ENCODE peak calls at places on chromosomes 5 and 9, in seven cellular contexts. One of them, this sample, is unnamed.

GRCh38 chr9:87336914-87337333 is 160.7 kb upstream of the DAPK1 start:
- DNase-seq in endothelial cell of umbilical vein: peak
- DNase-seq in HepG2: peak
- DNase-seq in transverse colon: no peak
- DNase-seq in upper lobe of left lung: no peak
- DNase-seq in suprapubic skin: no peak
- DNase-seq in SK-N-SH: peak
- DNase-seq in this sample: peak

GRCh38 chr9:37508135-37508833 is 22.5 kb downstream of the POLR1E start:
- DNase-seq in suprapubic skin: no peak
- DNase-seq in transverse colon: no peak
- DNase-seq in endothelial cell of umbilical vein: no peak
- DNase-seq in SK-N-SH: no peak
- DNase-seq in HepG2: peak
- DNase-seq in upper lobe of left lung: no peak
- DNase-seq in this sample: no peak

GRCh38 chr9:4415281-4415680 is 75.0 kb upstream of the SLC1A1 start:
- DNase-seq in upper lobe of left lung: no peak
- DNase-seq in endothelial cell of umbilical vein: no peak
- DNase-seq in suprapubic skin: no peak
- DNase-seq in HepG2: no peak
- DNase-seq in transverse colon: no peak
- DNase-seq in SK-N-SH: no peak
- DNase-seq in this sample: no peak

GRCh38 chr9:121138973-121139372 is 62.7 kb downstream of the RAB14 start:
- DNase-seq in HepG2: no peak
- DNase-seq in suprapubic skin: no peak
- DNase-seq in endothelial cell of umbilical vein: no peak
- DNase-seq in transverse colon: no peak
- DNase-seq in SK-N-SH: no peak
- DNase-seq in upper lobe of left lung: no peak
- DNase-seq in this sample: no peak

GRCh38 chr9:34291019-34291418 is 38.0 kb downstream of the KIF24 start:
- DNase-seq in SK-N-SH: no peak
- DNase-seq in suprapubic skin: no peak
- DNase-seq in HepG2: no peak
- DNase-seq in transverse colon: no peak
- DNase-seq in upper lobe of left lung: no peak
- DNase-seq in endothelial cell of umbilical vein: no peak
- DNase-seq in this sample: no peak

GRCh38 chr5:132385321-132386105 is 16.0 kb downstream of the SLC22A5 start:
- DNase-seq in upper lobe of left lung: peak
- DNase-seq in HepG2: peak
- DNase-seq in SK-N-SH: peak
- DNase-seq in transverse colon: peak
- DNase-seq in endothelial cell of umbilical vein: peak
- DNase-seq in suprapubic skin: no peak
- DNase-seq in this sample: peak

GRCh38 chr9:13860019-13860418 is 453.9 kb downstream of the NFIB start:
- DNase-seq in SK-N-SH: no peak
- DNase-seq in HepG2: no peak
- DNase-seq in endothelial cell of umbilical vein: no peak
- DNase-seq in upper lobe of left lung: no peak
- DNase-seq in suprapubic skin: no peak
- DNase-seq in transverse colon: no peak
- DNase-seq in this sample: no peak

GRCh38 chr5:103561670-103562069 is 919 bp downstream of the NUDT12 start:
- DNase-seq in suprapubic skin: no peak
- DNase-seq in HepG2: no peak
- DNase-seq in endothelial cell of umbilical vein: no peak
- DNase-seq in upper lobe of left lung: no peak
- DNase-seq in SK-N-SH: no peak
- DNase-seq in transverse colon: no peak
- DNase-seq in this sample: no peak

GRCh38 chr9:137460363-137461315 is 1.5 kb upstream of the NSMF start:
- DNase-seq in transverse colon: no peak
- DNase-seq in SK-N-SH: peak
- DNase-seq in suprapubic skin: no peak
- DNase-seq in endothelial cell of umbilical vein: no peak
- DNase-seq in HepG2: no peak
- DNase-seq in upper lobe of left lung: peak
- DNase-seq in this sample: no peak

GRCh38 chr9:125829743-125830142 is 82.6 kb downstream of the PBX3 start:
- DNase-seq in upper lobe of left lung: no peak
- DNase-seq in transverse colon: no peak
- DNase-seq in suprapubic skin: no peak
- DNase-seq in endothelial cell of umbilical vein: peak
- DNase-seq in HepG2: no peak
- DNase-seq in SK-N-SH: peak
- DNase-seq in this sample: no peak

GRCh38 chr9:137589441-137590122 is 730 bp downstream of the ZMYND19 start:
- DNase-seq in transverse colon: no peak
- DNase-seq in upper lobe of left lung: peak
- DNase-seq in HepG2: no peak
- DNase-seq in suprapubic skin: no peak
- DNase-seq in SK-N-SH: peak
- DNase-seq in endothelial cell of umbilical vein: peak
- DNase-seq in this sample: no peak

GRCh38 chr5:9239071-9239470 is 306.8 kb downstream of the SEMA5A start:
- DNase-seq in transverse colon: no peak
- DNase-seq in upper lobe of left lung: no peak
- DNase-seq in suprapubic skin: no peak
- DNase-seq in endothelial cell of umbilical vein: no peak
- DNase-seq in SK-N-SH: no peak
- DNase-seq in HepG2: no peak
- DNase-seq in this sample: no peak

GRCh38 chr5:123811771-123812170 is 299.8 kb downstream of the CSNK1G3 start:
- DNase-seq in suprapubic skin: no peak
- DNase-seq in endothelial cell of umbilical vein: no peak
- DNase-seq in upper lobe of left lung: no peak
- DNase-seq in transverse colon: no peak
- DNase-seq in HepG2: no peak
- DNase-seq in SK-N-SH: no peak
- DNase-seq in this sample: no peak

GRCh38 chr5:31516802-31517201 is 15.1 kb downstream of the DROSHA start:
- DNase-seq in upper lobe of left lung: no peak
- DNase-seq in SK-N-SH: no peak
- DNase-seq in transverse colon: no peak
- DNase-seq in endothelial cell of umbilical vein: no peak
- DNase-seq in HepG2: no peak
- DNase-seq in suprapubic skin: no peak
- DNase-seq in this sample: no peak

GRCh38 chr5:132788508-132788907 is 11.5 kb upstream of the SEPTIN8 start:
- DNase-seq in endothelial cell of umbilical vein: no peak
- DNase-seq in transverse colon: no peak
- DNase-seq in HepG2: no peak
- DNase-seq in SK-N-SH: no peak
- DNase-seq in upper lobe of left lung: no peak
- DNase-seq in suprapubic skin: peak
- DNase-seq in this sample: no peak

GRCh38 chr9:114395768-114396167 is 8.0 kb upstream of the AKNA start:
- DNase-seq in transverse colon: no peak
- DNase-seq in HepG2: no peak
- DNase-seq in endothelial cell of umbilical vein: no peak
- DNase-seq in SK-N-SH: no peak
- DNase-seq in upper lobe of left lung: no peak
- DNase-seq in suprapubic skin: no peak
- DNase-seq in this sample: no peak

GRCh38 chr9:68999393-69000105 is 14.4 kb downstream of the PRKACG start:
- DNase-seq in endothelial cell of umbilical vein: peak
- DNase-seq in upper lobe of left lung: no peak
- DNase-seq in suprapubic skin: no peak
- DNase-seq in SK-N-SH: peak
- DNase-seq in transverse colon: peak
- DNase-seq in HepG2: peak
- DNase-seq in this sample: peak

GRCh38 chr5:113005454-113005853 is 28.9 kb downstream of the DCP2 start:
- DNase-seq in SK-N-SH: no peak
- DNase-seq in suprapubic skin: no peak
- DNase-seq in upper lobe of left lung: no peak
- DNase-seq in endothelial cell of umbilical vein: no peak
- DNase-seq in transverse colon: no peak
- DNase-seq in HepG2: no peak
- DNase-seq in this sample: no peak

GRCh38 chr9:32304495-32304894 is 79.9 kb upstream of the ACO1 start:
- DNase-seq in endothelial cell of umbilical vein: no peak
- DNase-seq in upper lobe of left lung: no peak
- DNase-seq in SK-N-SH: no peak
- DNase-seq in suprapubic skin: no peak
- DNase-seq in transverse colon: no peak
- DNase-seq in HepG2: peak
- DNase-seq in this sample: no peak

GRCh38 chr9:101618693-101619092 is 23.9 kb upstream of the PPP3R2 start:
- DNase-seq in upper lobe of left lung: no peak
- DNase-seq in HepG2: no peak
- DNase-seq in endothelial cell of umbilical vein: no peak
- DNase-seq in transverse colon: no peak
- DNase-seq in SK-N-SH: no peak
- DNase-seq in suprapubic skin: no peak
- DNase-seq in this sample: no peak

GRCh38 chr9:22044583-22044982 is 35.5 kb upstream of the CDKN2B start:
- DNase-seq in HepG2: no peak
- DNase-seq in upper lobe of left lung: no peak
- DNase-seq in transverse colon: no peak
- DNase-seq in endothelial cell of umbilical vein: peak
- DNase-seq in SK-N-SH: no peak
- DNase-seq in suprapubic skin: no peak
- DNase-seq in this sample: no peak

GRCh38 chr9:9847750-9848149 is 765.1 kb downstream of the PTPRD start:
- DNase-seq in endothelial cell of umbilical vein: no peak
- DNase-seq in SK-N-SH: no peak
- DNase-seq in upper lobe of left lung: no peak
- DNase-seq in HepG2: no peak
- DNase-seq in transverse colon: no peak
- DNase-seq in suprapubic skin: no peak
- DNase-seq in this sample: no peak

DNA sequence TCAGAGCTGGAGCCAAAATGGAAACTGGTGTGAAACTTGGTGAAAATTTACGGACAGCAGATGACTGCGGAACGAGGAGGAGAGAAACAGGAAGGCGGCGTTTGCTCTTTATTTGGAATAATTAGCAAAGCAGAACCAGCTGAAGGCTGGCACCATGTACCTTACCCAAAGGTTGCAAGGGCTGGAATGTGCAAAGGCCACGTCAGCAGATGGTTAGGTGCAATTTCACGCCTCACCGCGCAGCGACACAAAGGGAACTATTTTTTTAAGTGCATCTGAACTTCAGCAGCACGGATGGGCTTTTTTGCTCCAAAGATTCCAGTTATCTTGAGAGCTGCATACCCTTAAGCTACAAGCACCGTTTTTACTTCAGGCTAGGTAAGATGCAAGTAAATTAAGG is 127.3 kb downstream of the COL23A1 start:
- DNase-seq in SK-N-SH: no peak
- DNase-seq in endothelial cell of umbilical vein: no peak
- DNase-seq in upper lobe of left lung: no peak
- DNase-seq in suprapubic skin: peak
- DNase-seq in HepG2: no peak
- DNase-seq in transverse colon: no peak
- DNase-seq in this sample: no peak
- TF ChIP-seq POLR2AphosphoS5 in SK-N-SH: no peak
- TF ChIP-seq POLR2AphosphoS5 in endothelial cell of umbilical vein: no peak
- TF ChIP-seq POLR2AphosphoS5 in upper lobe of left lung: no peak
- TF ChIP-seq POLR2AphosphoS5 in suprapubic skin: no peak
- TF ChIP-seq POLR2AphosphoS5 in HepG2: no peak
- TF ChIP-seq POLR2AphosphoS5 in transverse colon: no peak
- TF ChIP-seq POLR2AphosphoS5 in this sample: no peak

DNA sequence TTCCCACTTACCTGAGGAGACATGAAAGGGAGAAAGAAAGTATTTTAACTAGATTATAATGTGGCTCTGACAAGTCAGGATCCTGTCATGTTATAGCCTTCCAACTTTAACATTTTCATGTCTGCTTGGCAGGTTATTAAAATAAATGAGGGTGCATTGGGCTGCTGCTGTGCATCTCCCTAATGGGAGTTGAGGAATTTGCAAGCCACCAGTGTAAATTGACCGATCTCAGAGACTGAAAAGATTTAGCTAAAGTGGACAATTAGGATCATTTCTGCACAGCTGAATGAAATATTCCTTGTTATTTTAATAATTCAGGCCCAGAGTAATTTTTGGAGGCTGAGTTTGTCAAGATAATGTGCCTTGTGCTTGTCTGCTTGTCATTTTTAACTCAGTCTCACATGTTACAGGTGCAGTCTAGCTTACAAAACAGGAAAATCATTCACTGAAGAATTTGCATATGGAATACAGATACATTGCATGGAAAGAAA is 366.3 kb upstream of the ADAMTS16 start:
- DNase-seq in HepG2: no peak
- DNase-seq in endothelial cell of umbilical vein: no peak
- DNase-seq in transverse colon: no peak
- DNase-seq in suprapubic skin: no peak
- DNase-seq in upper lobe of left lung: no peak
- DNase-seq in SK-N-SH: no peak
- DNase-seq in this sample: no peak
- TF ChIP-seq POLR2AphosphoS5 in HepG2: no peak
- TF ChIP-seq POLR2AphosphoS5 in endothelial cell of umbilical vein: no peak
- TF ChIP-seq POLR2AphosphoS5 in transverse colon: no peak
- TF ChIP-seq POLR2AphosphoS5 in suprapubic skin: no peak
- TF ChIP-seq POLR2AphosphoS5 in upper lobe of left lung: no peak
- TF ChIP-seq POLR2AphosphoS5 in SK-N-SH: no peak
- TF ChIP-seq POLR2AphosphoS5 in this sample: no peak

GRCh38 chr9:108978121-108978694 is 35.1 kb downstream of the CTNNAL1 start:
- DNase-seq in HepG2: no peak
- DNase-seq in endothelial cell of umbilical vein: no peak
- DNase-seq in upper lobe of left lung: no peak
- DNase-seq in suprapubic skin: no peak
- DNase-seq in transverse colon: no peak
- DNase-seq in SK-N-SH: no peak
- DNase-seq in this sample: no peak
- TF ChIP-seq POLR2AphosphoS5 in HepG2: no peak
- TF ChIP-seq POLR2AphosphoS5 in endothelial cell of umbilical vein: no peak
- TF ChIP-seq POLR2AphosphoS5 in upper lobe of left lung: no peak
- TF ChIP-seq POLR2AphosphoS5 in suprapubic skin: no peak
- TF ChIP-seq POLR2AphosphoS5 in transverse colon: no peak
- TF ChIP-seq POLR2AphosphoS5 in SK-N-SH: no peak
- TF ChIP-seq POLR2AphosphoS5 in this sample: no peak

GRCh38 chr5:147508711-147509040 is 1.2 kb downstream of the DPYSL3 start:
- DNase-seq in suprapubic skin: no peak
- DNase-seq in upper lobe of left lung: no peak
- DNase-seq in SK-N-SH: no peak
- DNase-seq in endothelial cell of umbilical vein: peak
- DNase-seq in transverse colon: no peak
- DNase-seq in HepG2: no peak
- DNase-seq in this sample: no peak

GRCh38 chr5:147504535-147504934 is 5.3 kb downstream of the DPYSL3 start:
- DNase-seq in transverse colon: no peak
- DNase-seq in upper lobe of left lung: no peak
- DNase-seq in SK-N-SH: no peak
- DNase-seq in suprapubic skin: no peak
- DNase-seq in endothelial cell of umbilical vein: peak
- DNase-seq in HepG2: no peak
- DNase-seq in this sample: no peak

GRCh38 chr5:147509041-147509709 is 693 bp downstream of the DPYSL3 start:
- DNase-seq in suprapubic skin: peak
- DNase-seq in HepG2: no peak
- DNase-seq in endothelial cell of umbilical vein: no peak
- DNase-seq in upper lobe of left lung: peak
- DNase-seq in transverse colon: peak
- DNase-seq in SK-N-SH: peak
- DNase-seq in this sample: no peak

GRCh38 chr5:147507480-147508126 is 2.3 kb downstream of the DPYSL3 start:
- DNase-seq in suprapubic skin: no peak
- DNase-seq in SK-N-SH: no peak
- DNase-seq in upper lobe of left lung: no peak
- DNase-seq in HepG2: no peak
- DNase-seq in endothelial cell of umbilical vein: peak
- DNase-seq in transverse colon: peak
- DNase-seq in this sample: no peak

GRCh38 chr5:147504001-147504400 is 5.9 kb downstream of the DPYSL3 start:
- DNase-seq in upper lobe of left lung: no peak
- DNase-seq in endothelial cell of umbilical vein: peak
- DNase-seq in SK-N-SH: no peak
- DNase-seq in transverse colon: no peak
- DNase-seq in suprapubic skin: no peak
- DNase-seq in HepG2: no peak
- DNase-seq in this sample: no peak
- TF ChIP-seq POLR2AphosphoS5 in upper lobe of left lung: no peak
- TF ChIP-seq POLR2AphosphoS5 in endothelial cell of umbilical vein: no peak
- TF ChIP-seq POLR2AphosphoS5 in SK-N-SH: peak
- TF ChIP-seq POLR2AphosphoS5 in transverse colon: peak
- TF ChIP-seq POLR2AphosphoS5 in suprapubic skin: no peak
- TF ChIP-seq POLR2AphosphoS5 in HepG2: no peak
- TF ChIP-seq POLR2AphosphoS5 in this sample: no peak

This sample was measured in prostate gland.